ENCODE peak calls at places on chromosomes 6 and 20, in six cellular contexts. S is neuronal stem cell, F is IMR-90, V is H9, Q is H1, I is mesenchymal stem cell. N is an unnamed sample.
A peak's percentile ranks its signal among the peaks of the same experiment; 100 is the strongest.

GRCh38 chr6:31834367-31834703 is 6.8 kb downstream of the HSPA1B start:
- DNase-seq in S (no peak), I (peak; percentile 89), Q (no peak), F (peak; percentile 84), V (peak; percentile 86), N (peak; percentile 89)

GRCh38 chr6:137894779-137895385 is 27.8 kb downstream of the TNFAIP3 start:
- DNase-seq in I (peak; percentile 56), F (peak; percentile 73), Q (no peak), S (no peak), V (no peak), N (peak; percentile 74)

GRCh38 chr6:146295695-146296094 is 247.9 kb upstream of the RAB32 start:
- DNase-seq in S (no peak), Q (no peak), F (no peak), V (no peak), I (no peak), N (no peak)

GRCh38 chr20:5626603-5627002 is 123.6 kb upstream of the SHLD1 start:
- DNase-seq in Q (no peak), V (no peak), F (no peak), S (no peak), I (no peak), N (no peak)

GRCh38 chr6:90296346-90297123 is at the start of gene BACH2:
- DNase-seq in F (peak; percentile 92), Q (peak; percentile 70), I (peak; percentile 87), S (peak; percentile 95), V (peak; percentile 91), N (peak; percentile 63)

GRCh38 chr20:33993800-33994623 is at the start of gene RALY:
- DNase-seq in Q (peak; percentile 41), V (peak; percentile 79), I (peak; percentile 83), F (peak; percentile 72), S (peak; percentile 83), N (peak; percentile 90)

GRCh38 chr6:147772724-147773123 is 264.2 kb downstream of the SAMD5 start:
- DNase-seq in I (no peak), V (no peak), S (no peak), F (no peak), Q (no peak), N (no peak)

GRCh38 chr6:123838612-123839279 is 35.1 kb downstream of the NKAIN2 start:
- DNase-seq in Q (no peak), F (no peak), V (no peak), I (no peak), S (no peak), N (no peak)

GRCh38 chr20:13226367-13226766 is 5.3 kb downstream of the ISM1 start:
- DNase-seq in Q (no peak), S (no peak), F (no peak), I (no peak), V (no peak), N (no peak)

GRCh38 chr6:46381057-46381456 is 110.2 kb downstream of the RCAN2 start:
- DNase-seq in S (no peak), V (no peak), I (no peak), F (no peak), Q (no peak), N (no peak)

GRCh38 chr20:41304413-41305079 is 13.0 kb downstream of the ZHX3 start:
- DNase-seq in Q (no peak), I (no peak), V (no peak), F (no peak), S (no peak), N (no peak)

GRCh38 chr6:167933847-167934246 is 63.6 kb upstream of the KIF25 start:
- DNase-seq in V (no peak), I (no peak), S (no peak), Q (no peak), F (no peak), N (no peak)

GRCh38 chr6:70234561-70235236 is 68.2 kb downstream of the COL9A1 start:
- DNase-seq in Q (no peak), I (no peak), F (no peak), S (no peak), V (no peak), N (no peak)

GRCh38 chr6:85463621-85464259 is 13.9 kb downstream of the NT5E start:
- DNase-seq in F (no peak), S (no peak), I (no peak), V (no peak), Q (no peak), N (no peak)

GRCh38 chr20:38337561-38338140 is 8.6 kb upstream of the LBP start:
- DNase-seq in V (peak; percentile 93), Q (peak; percentile 79), F (no peak), S (peak; percentile 63), I (peak; percentile 9), N (peak; percentile 46)

GRCh38 chr6:30787954-30788353 is 43.6 kb upstream of the IER3 start:
- DNase-seq in V (no peak), S (no peak), Q (no peak), F (no peak), I (peak; percentile 86), N (peak; percentile 43)

GRCh38 chr6:81169166-81169565 is 583.3 kb downstream of the TENT5A start:
- DNase-seq in I (peak; percentile 60), S (peak; percentile 1), F (no peak), Q (no peak), V (no peak), N (no peak)

GRCh38 chr6:15266423-15266996 is 20.6 kb downstream of the JARID2 start:
- DNase-seq in Q (no peak), S (no peak), V (no peak), F (no peak), I (peak; percentile 60), N (peak; percentile 63)

GRCh38 chr6:88380618-88381288 is 214.6 kb upstream of the CNR1 start:
- DNase-seq in V (no peak), I (no peak), F (no peak), S (no peak), Q (no peak), N (no peak)

GRCh38 chr6:96116674-96117073 is 100.9 kb downstream of the FUT9 start:
- DNase-seq in I (no peak), V (no peak), S (peak; percentile 27), Q (no peak), F (no peak), N (peak; percentile 19)

GRCh38 chr6:134258849-134259306 is 59.0 kb downstream of the SGK1 start:
- DNase-seq in V (no peak), I (no peak), F (no peak), S (no peak), Q (no peak), N (no peak)

GRCh38 chr6:85250586-85251216 is 199.2 kb upstream of the NT5E start:
- DNase-seq in Q (no peak), I (no peak), S (no peak), F (no peak), V (no peak), N (no peak)

GRCh38 chr6:21321076-21321475 is 272.5 kb upstream of the SOX4 start:
- DNase-seq in V (no peak), F (no peak), Q (no peak), I (no peak), S (no peak), N (no peak)

GRCh38 chr20:51134405-51134804 is 111.5 kb upstream of the KCNG1 start:
- DNase-seq in Q (no peak), I (no peak), S (no peak), V (no peak), F (no peak), N (no peak)

GRCh38 chr20:51131806-51132205 is 108.9 kb upstream of the KCNG1 start:
- DNase-seq in Q (no peak), S (no peak), I (no peak), F (no peak), V (peak; percentile 4), N (no peak)

GRCh38 chr20:51129201-51129671 is 106.3 kb upstream of the KCNG1 start:
- DNase-seq in S (no peak), Q (no peak), I (peak; percentile 53), V (peak; percentile 3), F (no peak), N (no peak)

GRCh38 chr20:51135926-51136325 is 113.0 kb upstream of the KCNG1 start:
- DNase-seq in S (no peak), I (no peak), F (no peak), V (no peak), Q (no peak), N (no peak)

GRCh38 chr20:51132286-51132810 is 109.4 kb upstream of the KCNG1 start:
- DNase-seq in Q (no peak), F (peak; percentile 37), I (no peak), S (no peak), V (peak; percentile 8), N (no peak)
- H3K14ac ChIP-seq in Q (no peak overlapping the region), F (no peak overlapping the region), I (no peak overlapping the region), S (no peak overlapping the region), V (no peak overlapping the region), N (no peak overlapping the region)

DNA sequence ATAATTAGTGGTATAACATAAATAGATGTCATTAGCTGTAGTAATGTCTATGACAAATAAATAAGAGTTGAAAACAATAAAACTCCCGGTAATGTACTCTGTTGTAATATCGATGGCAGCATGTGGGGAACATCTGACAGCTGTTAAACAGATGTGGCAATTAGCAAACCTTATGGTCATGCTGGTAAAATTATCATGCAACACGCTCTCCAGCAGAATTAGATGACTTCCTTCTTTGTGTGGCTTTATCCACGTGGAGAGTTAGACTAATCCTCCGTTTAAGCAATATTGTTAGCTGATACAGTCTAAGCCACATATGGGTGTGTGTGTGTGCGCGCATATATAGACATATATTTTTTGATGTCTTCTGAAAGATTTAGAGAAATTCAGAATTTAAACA is 77.7 kb upstream of the ZFP64 start:
- DNase-seq in V (no peak), F (no peak), Q (no peak), I (peak; percentile 36), S (no peak), N (no peak)
- H3K14ac ChIP-seq in V (no peak overlapping the region), F (no peak overlapping the region), Q (no peak overlapping the region), I (no peak overlapping the region), S (no peak overlapping the region), N (no peak overlapping the region)

GRCh38 chr6:154030646-154031045 is 8.4 kb upstream of the OPRM1 start:
- DNase-seq in F (no peak), Q (no peak), S (no peak), V (no peak), I (no peak), N (no peak)
- H3K14ac ChIP-seq in F (no peak overlapping the region), Q (no peak overlapping the region), S (no peak overlapping the region), V (no peak overlapping the region), I (no peak overlapping the region), N (no peak overlapping the region)

GRCh38 chr20:7736336-7736735 is 203.9 kb downstream of the HAO1 start:
- DNase-seq in Q (no peak), I (no peak), V (no peak), S (no peak), F (no peak), N (no peak)
- H3K14ac ChIP-seq in Q (no peak overlapping the region), I (no peak overlapping the region), V (no peak overlapping the region), S (no peak overlapping the region), F (no peak overlapping the region), N (no peak overlapping the region)

DNA sequence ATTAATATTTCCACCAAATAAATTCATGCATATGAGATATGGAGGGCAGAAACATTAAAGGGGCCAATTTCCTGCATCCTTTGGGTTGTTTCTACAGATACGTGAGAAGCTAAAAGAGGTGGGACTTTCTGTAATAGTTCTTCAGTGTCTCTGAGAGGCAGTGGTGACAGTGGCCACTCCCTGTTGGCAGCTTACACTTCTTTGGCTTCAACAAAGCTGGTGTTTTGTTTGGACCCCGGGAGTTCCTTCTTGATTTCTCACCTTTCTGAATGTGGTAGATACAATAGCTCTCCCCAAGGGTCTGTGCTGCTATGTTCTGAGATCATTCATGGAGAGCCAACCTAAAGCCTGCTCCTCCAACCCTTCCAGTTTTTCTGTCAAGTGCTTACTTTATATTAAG is 7.8 kb downstream of the PLCB1 start:
- DNase-seq in I (no peak), F (no peak), S (no peak), Q (no peak), V (no peak), N (no peak)
- H3K14ac ChIP-seq in I (no peak overlapping the region), F (no peak overlapping the region), S (no peak overlapping the region), Q (no peak overlapping the region), V (no peak overlapping the region), N (no peak overlapping the region)

N was measured in trophoblast cell.